ENCODE peak calls at places on chromosome X, in seven cellular contexts. One of them, this sample, is unnamed.

GRCh38 chrX:25527596-25527995 is 511.8 kb upstream of the ARX start:
- DNase-seq in neuronal stem cell: no peak
- DNase-seq in trophoblast cell: no peak
- DNase-seq in H9: no peak
- DNase-seq in IMR-90: no peak
- DNase-seq in H1: no peak
- DNase-seq in mesendoderm: no peak
- DNase-seq in this sample: no peak

GRCh38 chrX:38519651-38520050 is 41.7 kb upstream of the TSPAN7 start:
- DNase-seq in neuronal stem cell: no peak
- DNase-seq in trophoblast cell: no peak
- DNase-seq in H9: no peak
- DNase-seq in IMR-90: no peak
- DNase-seq in H1: no peak
- DNase-seq in mesendoderm: no peak
- DNase-seq in this sample: no peak

GRCh38 chrX:14964500-14964899 is 91.3 kb downstream of the MOSPD2 start:
- DNase-seq in neuronal stem cell: no peak
- DNase-seq in trophoblast cell: no peak
- DNase-seq in H9: no peak
- DNase-seq in IMR-90: peak
- DNase-seq in H1: no peak
- DNase-seq in mesendoderm: no peak
- DNase-seq in this sample: peak

GRCh38 chrX:119757979-119758681 is at the start of gene SOWAHD:
- DNase-seq in neuronal stem cell: no peak
- DNase-seq in trophoblast cell: peak
- DNase-seq in H9: peak
- DNase-seq in IMR-90: no peak
- DNase-seq in H1: no peak
- DNase-seq in mesendoderm: peak
- DNase-seq in this sample: peak

GRCh38 chrX:17440258-17440657 is 65.3 kb downstream of the NHS start:
- DNase-seq in neuronal stem cell: no peak
- DNase-seq in trophoblast cell: no peak
- DNase-seq in H9: no peak
- DNase-seq in IMR-90: no peak
- DNase-seq in H1: no peak
- DNase-seq in mesendoderm: no peak
- DNase-seq in this sample: no peak

GRCh38 chrX:44872817-44873414 is at the start of gene KDM6A:
- DNase-seq in neuronal stem cell: peak
- DNase-seq in trophoblast cell: peak
- DNase-seq in H9: peak
- DNase-seq in IMR-90: peak
- DNase-seq in H1: peak
- DNase-seq in mesendoderm: peak
- DNase-seq in this sample: peak

GRCh38 chrX:70331161-70331560 is 41.3 kb downstream of the KIF4A start:
- DNase-seq in neuronal stem cell: no peak
- DNase-seq in trophoblast cell: no peak
- DNase-seq in H9: no peak
- DNase-seq in IMR-90: peak
- DNase-seq in H1: no peak
- DNase-seq in mesendoderm: no peak
- DNase-seq in this sample: no peak

GRCh38 chrX:20913760-20914159 is 460.5 kb upstream of the CNKSR2 start:
- DNase-seq in neuronal stem cell: peak
- DNase-seq in trophoblast cell: peak
- DNase-seq in H9: peak
- DNase-seq in IMR-90: no peak
- DNase-seq in H1: no peak
- DNase-seq in mesendoderm: peak
- DNase-seq in this sample: no peak

GRCh38 chrX:9433596-9433995 is 31.3 kb upstream of the TBL1X start:
- DNase-seq in neuronal stem cell: no peak
- DNase-seq in trophoblast cell: no peak
- DNase-seq in H9: no peak
- DNase-seq in IMR-90: no peak
- DNase-seq in H1: no peak
- DNase-seq in mesendoderm: no peak
- DNase-seq in this sample: no peak

GRCh38 chrX:65985922-65986588 is 53.8 kb downstream of the VSIG4 start:
- DNase-seq in neuronal stem cell: peak
- DNase-seq in trophoblast cell: peak
- DNase-seq in H9: peak
- DNase-seq in IMR-90: peak
- DNase-seq in H1: no peak
- DNase-seq in mesendoderm: peak
- DNase-seq in this sample: peak

GRCh38 chrX:98077440-98077839 is 1193.7 kb downstream of the RPA4 start:
- DNase-seq in neuronal stem cell: no peak
- DNase-seq in trophoblast cell: no peak
- DNase-seq in H9: no peak
- DNase-seq in IMR-90: no peak
- DNase-seq in H1: no peak
- DNase-seq in mesendoderm: no peak
- DNase-seq in this sample: no peak

GRCh38 chrX:68894513-68895338 is 65.9 kb downstream of the EFNB1 start:
- DNase-seq in neuronal stem cell: peak
- DNase-seq in trophoblast cell: no peak
- DNase-seq in H9: peak
- DNase-seq in IMR-90: peak
- DNase-seq in H1: no peak
- DNase-seq in mesendoderm: peak
- DNase-seq in this sample: peak

GRCh38 chrX:40201486-40201885 is 103.7 kb upstream of the BCOR start:
- DNase-seq in neuronal stem cell: no peak
- DNase-seq in trophoblast cell: no peak
- DNase-seq in H9: no peak
- DNase-seq in IMR-90: no peak
- DNase-seq in H1: no peak
- DNase-seq in mesendoderm: peak
- DNase-seq in this sample: no peak

GRCh38 chrX:71550578-71550977 is 17.7 kb downstream of the OGT start:
- DNase-seq in neuronal stem cell: no peak
- DNase-seq in trophoblast cell: no peak
- DNase-seq in H9: no peak
- DNase-seq in IMR-90: no peak
- DNase-seq in H1: no peak
- DNase-seq in mesendoderm: no peak
- DNase-seq in this sample: no peak

GRCh38 chrX:40006025-40007017 is 91.4 kb downstream of the BCOR start:
- DNase-seq in neuronal stem cell: no peak
- DNase-seq in trophoblast cell: peak
- DNase-seq in H9: peak
- DNase-seq in IMR-90: no peak
- DNase-seq in H1: no peak
- DNase-seq in mesendoderm: peak
- DNase-seq in this sample: peak

GRCh38 chrX:15853586-15854079 is 980 bp downstream of the AP1S2 start:
- DNase-seq in neuronal stem cell: no peak
- DNase-seq in trophoblast cell: no peak
- DNase-seq in H9: no peak
- DNase-seq in IMR-90: no peak
- DNase-seq in H1: no peak
- DNase-seq in mesendoderm: no peak
- DNase-seq in this sample: peak

GRCh38 chrX:48493890-48494364 is 14.9 kb upstream of the PORCN start:
- DNase-seq in neuronal stem cell: peak
- DNase-seq in trophoblast cell: peak
- DNase-seq in H9: peak
- DNase-seq in IMR-90: peak
- DNase-seq in H1: no peak
- DNase-seq in mesendoderm: peak
- DNase-seq in this sample: peak

GRCh38 chrX:148298737-148299136 is 201.7 kb upstream of the AFF2 start:
- DNase-seq in neuronal stem cell: no peak
- DNase-seq in trophoblast cell: no peak
- DNase-seq in H9: no peak
- DNase-seq in IMR-90: no peak
- DNase-seq in H1: no peak
- DNase-seq in mesendoderm: no peak
- DNase-seq in this sample: no peak

GRCh38 chrX:108641589-108642272 is 94.6 kb downstream of the IRS4 start:
- DNase-seq in neuronal stem cell: no peak
- DNase-seq in trophoblast cell: no peak
- DNase-seq in H9: no peak
- DNase-seq in IMR-90: no peak
- DNase-seq in H1: no peak
- DNase-seq in mesendoderm: no peak
- DNase-seq in this sample: no peak

GRCh38 chrX:126985027-126985426 is 165.5 kb downstream of the PRR32 start:
- DNase-seq in neuronal stem cell: no peak
- DNase-seq in trophoblast cell: no peak
- DNase-seq in H9: no peak
- DNase-seq in IMR-90: no peak
- DNase-seq in H1: no peak
- DNase-seq in mesendoderm: no peak
- DNase-seq in this sample: no peak

GRCh38 chrX:126985960-126986359 is 166.4 kb downstream of the PRR32 start:
- DNase-seq in neuronal stem cell: no peak
- DNase-seq in trophoblast cell: no peak
- DNase-seq in H9: no peak
- DNase-seq in IMR-90: no peak
- DNase-seq in H1: no peak
- DNase-seq in mesendoderm: no peak
- DNase-seq in this sample: no peak

GRCh38 chrX:126982158-126982557 is 162.6 kb downstream of the PRR32 start:
- DNase-seq in neuronal stem cell: no peak
- DNase-seq in trophoblast cell: no peak
- DNase-seq in H9: no peak
- DNase-seq in IMR-90: no peak
- DNase-seq in H1: no peak
- DNase-seq in mesendoderm: no peak
- DNase-seq in this sample: no peak
- H3K4ac ChIP-seq in neuronal stem cell: no peak
- H3K4ac ChIP-seq in trophoblast cell: no peak
- H3K4ac ChIP-seq in H9: no peak
- H3K4ac ChIP-seq in IMR-90: no peak
- H3K4ac ChIP-seq in H1: no peak
- H3K4ac ChIP-seq in mesendoderm: no peak
- H3K4ac ChIP-seq in this sample: no peak

DNA sequence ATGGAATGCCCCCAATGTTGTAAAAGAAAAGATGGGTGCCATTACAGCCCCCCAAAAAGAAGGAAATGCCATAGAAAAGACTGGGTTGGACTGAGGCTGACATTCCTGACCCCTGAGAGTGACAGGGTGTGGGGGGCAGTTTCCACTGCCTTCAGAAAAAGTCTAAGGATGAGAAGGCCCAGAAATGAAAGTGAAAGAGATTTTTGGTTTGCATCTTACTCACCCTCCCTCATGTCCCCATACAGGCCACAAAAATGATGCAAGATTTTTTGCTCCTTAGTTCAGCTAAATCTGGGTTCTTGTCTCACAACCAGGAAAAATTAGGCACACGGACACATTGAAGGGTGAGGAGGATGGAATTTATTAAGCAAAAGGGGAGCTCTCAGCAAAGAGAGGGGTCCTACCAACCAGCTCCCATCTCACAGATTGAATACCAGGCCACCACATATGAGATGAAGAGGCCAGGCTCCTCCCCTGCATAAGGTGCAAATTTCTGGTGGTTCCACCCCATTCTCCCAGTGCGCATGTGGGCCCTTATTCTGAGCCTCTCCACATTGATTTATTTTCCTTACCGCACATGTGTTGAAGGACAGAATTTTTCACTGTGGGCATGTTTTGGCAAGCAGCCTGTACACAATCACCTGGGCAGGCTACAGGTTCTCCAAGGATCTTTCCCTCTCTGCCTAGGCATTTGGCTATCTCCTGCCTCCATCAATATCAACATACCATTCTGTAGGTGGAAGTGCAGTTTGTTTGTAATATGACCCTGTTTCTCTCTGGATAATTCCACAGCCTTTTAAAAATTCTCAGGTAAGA is 18.8 kb downstream of the PPP4R3C start:
- DNase-seq in neuronal stem cell: no peak
- DNase-seq in trophoblast cell: peak
- DNase-seq in H9: no peak
- DNase-seq in IMR-90: no peak
- DNase-seq in H1: no peak
- DNase-seq in mesendoderm: no peak
- DNase-seq in this sample: peak
- H3K4ac ChIP-seq in neuronal stem cell: no peak
- H3K4ac ChIP-seq in trophoblast cell: no peak
- H3K4ac ChIP-seq in H9: no peak
- H3K4ac ChIP-seq in IMR-90: no peak
- H3K4ac ChIP-seq in H1: no peak
- H3K4ac ChIP-seq in mesendoderm: no peak
- H3K4ac ChIP-seq in this sample: no peak

DNA sequence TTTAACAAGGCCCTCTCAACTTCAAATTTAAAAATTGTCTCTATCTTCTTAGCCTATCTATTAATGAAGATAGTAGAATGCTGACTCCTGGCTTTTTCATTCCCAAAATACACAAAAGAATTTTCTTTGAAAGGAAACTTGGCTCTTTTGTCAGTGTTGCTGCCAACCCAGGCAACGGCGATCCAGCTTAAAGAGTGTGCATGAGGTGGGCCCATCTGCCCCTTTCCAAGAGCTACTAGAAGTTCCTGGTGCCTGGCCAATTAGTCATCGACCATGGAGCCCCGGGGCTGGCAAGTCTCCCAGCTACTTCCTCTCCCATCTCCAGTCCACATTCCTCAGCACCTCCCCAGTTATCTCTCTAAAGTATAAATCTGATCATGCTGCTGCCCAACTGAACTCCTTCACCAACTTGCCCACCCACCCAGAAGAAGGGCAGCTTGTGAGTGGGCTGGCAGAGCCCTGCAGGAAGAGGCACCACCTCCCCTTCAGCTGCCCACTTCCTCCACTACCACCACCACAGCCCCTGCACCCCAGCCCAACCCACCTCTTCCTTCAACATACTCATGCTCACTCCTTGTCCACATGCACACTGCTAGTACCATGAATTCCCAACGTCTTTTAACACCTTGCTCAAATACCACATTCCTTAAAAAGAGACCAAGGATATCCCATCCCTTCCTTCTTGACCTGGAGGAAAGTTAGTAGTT is 158.2 kb upstream of the MAP3K15 start:
- DNase-seq in neuronal stem cell: no peak
- DNase-seq in trophoblast cell: peak
- DNase-seq in H9: no peak
- DNase-seq in IMR-90: peak
- DNase-seq in H1: no peak
- DNase-seq in mesendoderm: peak
- DNase-seq in this sample: peak
- H3K4ac ChIP-seq in neuronal stem cell: no peak
- H3K4ac ChIP-seq in trophoblast cell: no peak
- H3K4ac ChIP-seq in H9: no peak
- H3K4ac ChIP-seq in IMR-90: peak
- H3K4ac ChIP-seq in H1: no peak
- H3K4ac ChIP-seq in mesendoderm: no peak
- H3K4ac ChIP-seq in this sample: no peak

DNA sequence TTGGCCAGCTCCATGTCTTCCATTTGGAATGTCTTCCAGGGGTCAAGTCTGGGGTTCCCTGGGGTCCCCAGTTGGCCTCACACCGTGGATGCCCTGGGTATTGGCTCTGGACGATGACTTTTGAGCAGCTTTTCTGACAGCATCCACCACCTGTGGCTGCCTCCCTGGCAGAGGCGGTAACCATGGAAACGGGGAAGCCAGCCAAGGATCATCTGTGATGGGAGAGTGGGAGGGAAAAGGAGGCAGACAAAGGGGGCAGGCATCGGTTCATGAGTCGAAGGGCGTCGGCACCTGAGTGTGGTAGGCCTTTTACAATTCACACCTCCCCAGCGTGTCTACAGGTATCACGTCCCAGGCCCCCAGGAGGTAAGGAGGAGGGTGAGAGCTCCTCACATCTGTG is 152.2 kb downstream of the ASMT start:
- DNase-seq in neuronal stem cell: no peak
- DNase-seq in trophoblast cell: no peak
- DNase-seq in H9: no peak
- DNase-seq in IMR-90: no peak
- DNase-seq in H1: no peak
- DNase-seq in mesendoderm: peak
- DNase-seq in this sample: no peak
- H3K4ac ChIP-seq in neuronal stem cell: no peak
- H3K4ac ChIP-seq in trophoblast cell: no peak
- H3K4ac ChIP-seq in H9: no peak
- H3K4ac ChIP-seq in IMR-90: no peak
- H3K4ac ChIP-seq in H1: no peak
- H3K4ac ChIP-seq in mesendoderm: no peak
- H3K4ac ChIP-seq in this sample: no peak

This sample was measured in mesenchymal stem cell.